ENCODE peak calls at places on chromosomes 5 and 9, in nine cellular contexts. G, U, M, L, O, E, Z, I and D are unnamed samples. For H3K9me3, the result is how much of the 10 kb centered on the place peaks cover.

GRCh38 chr5:61182449-61182848 is 20.2 kb upstream of the SMIM15 start:
- DNase-seq in Z (no peak), I (no peak), M (peak), E (no peak), U (no peak), L (no peak), O (no peak), G (no peak), D (no peak)

GRCh38 chr9:88197016-88197415 is 58.7 kb upstream of the SPATA31C2 start:
- DNase-seq in I (no peak), U (no peak), O (no peak), G (no peak), M (no peak), E (peak), L (no peak), Z (no peak), D (no peak)

GRCh38 chr5:157196045-157196444 is 15.4 kb downstream of the ITK start:
- DNase-seq in Z (no peak), L (no peak), U (no peak), E (no peak), G (no peak), O (no peak), I (no peak), M (peak), D (no peak)

GRCh38 chr5:142979636-142980035 is 209.5 kb downstream of the ARHGAP26 start:
- DNase-seq in O (peak), E (no peak), I (no peak), U (no peak), G (no peak), L (no peak), M (no peak), Z (no peak), D (no peak)

GRCh38 chr5:168151041-168151440 is 140.4 kb upstream of the WWC1 start:
- DNase-seq in L (no peak), O (no peak), Z (no peak), I (no peak), U (no peak), E (no peak), M (no peak), G (no peak), D (no peak)

GRCh38 chr9:107693620-107694326 is 204.2 kb upstream of the KLF4 start:
- DNase-seq in U (no peak), L (no peak), Z (no peak), G (no peak), I (no peak), O (no peak), M (no peak), E (no peak), D (no peak)

GRCh38 chr9:134698587-134699342 is 57.2 kb downstream of the COL5A1 start:
- DNase-seq in I (peak), O (peak), L (peak), G (no peak), Z (peak), E (peak), M (peak), U (peak), D (no peak)

GRCh38 chr5:126446498-126447224 is 23.5 kb downstream of the GRAMD2B start:
- DNase-seq in O (no peak), L (no peak), G (no peak), E (peak), I (no peak), Z (no peak), U (no peak), M (no peak), D (no peak)

GRCh38 chr9:13939129-13939528 is 374.8 kb downstream of the NFIB start:
- DNase-seq in E (peak), O (no peak), G (no peak), U (no peak), L (no peak), M (no peak), I (no peak), Z (no peak), D (no peak)

GRCh38 chr9:12819436-12820185 is 44.8 kb downstream of the LURAP1L start:
- DNase-seq in Z (peak), O (no peak), E (no peak), L (no peak), U (no peak), M (no peak), G (no peak), I (no peak), D (no peak)

GRCh38 chr9:114166606-114167572 is 11.6 kb downstream of the COL27A1 start:
- DNase-seq in M (no peak), G (no peak), U (no peak), O (peak), I (no peak), E (no peak), L (no peak), Z (no peak), D (no peak)

GRCh38 chr9:78130004-78130403 is 98.4 kb upstream of the GNAQ start:
- DNase-seq in M (no peak), O (no peak), U (peak), E (no peak), G (no peak), L (no peak), I (peak), Z (no peak), D (no peak)

GRCh38 chr5:127305486-127305885 is 14.9 kb downstream of the MEGF10 start:
- DNase-seq in I (no peak), E (no peak), M (no peak), Z (no peak), L (no peak), U (no peak), O (no peak), G (no peak), D (no peak)

GRCh38 chr5:65876970-65877369 is 49.4 kb upstream of the ERBIN start:
- DNase-seq in Z (no peak), M (no peak), O (no peak), G (no peak), U (no peak), I (no peak), L (no peak), E (no peak), D (no peak)

GRCh38 chr5:174533771-174534221 is 190.6 kb upstream of the MSX2 start:
- DNase-seq in U (no peak), L (peak), Z (no peak), O (no peak), M (no peak), E (peak), I (peak), G (no peak), D (no peak)

DNA sequence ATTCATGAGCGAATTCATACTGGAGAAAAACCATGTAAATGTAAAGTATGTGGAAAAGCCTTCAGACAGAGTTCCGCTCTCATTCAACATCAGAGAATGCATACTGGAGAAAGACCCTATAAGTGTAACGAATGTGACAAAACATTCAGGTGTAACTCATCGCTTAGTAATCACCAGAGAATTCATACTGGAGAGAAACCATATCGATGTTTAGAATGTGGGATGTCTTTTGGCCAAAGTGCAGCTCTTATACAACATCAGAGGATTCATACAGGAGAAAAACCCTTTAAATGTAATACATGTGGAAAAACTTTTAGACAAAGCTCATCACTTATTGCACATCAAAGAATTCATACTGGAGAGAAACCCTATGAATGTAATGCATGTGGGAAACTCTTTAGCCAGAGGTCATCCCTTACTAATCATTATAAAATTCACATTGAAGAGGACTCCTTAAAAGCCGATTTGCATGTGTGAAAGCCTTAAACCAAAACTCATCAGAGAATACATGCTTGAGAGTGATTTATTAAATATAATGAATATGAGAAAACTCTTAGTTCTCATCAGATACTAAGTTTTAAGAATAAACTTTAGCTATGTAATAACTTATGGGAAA is 11.8 kb upstream of the ZFP2 start:
- DNase-seq in O (no peak), G (no peak), Z (no peak), M (no peak), U (no peak), I (no peak), E (no peak), L (no peak), D (no peak)
- H3K9me3 ChIP-seq in O (half or more), G (under half), Z (under half), M (half or more), U (half or more), I (half or more), E (half or more), L (half or more), D (under half)

GRCh38 chr5:3962113-3962512 is 366.5 kb downstream of the IRX1 start:
- DNase-seq in E (no peak), U (no peak), I (no peak), L (no peak), G (no peak), O (no peak), M (no peak), Z (no peak), D (no peak)

GRCh38 chr5:3958389-3958788 is 362.8 kb downstream of the IRX1 start:
- DNase-seq in I (no peak), E (no peak), L (no peak), O (no peak), Z (no peak), U (no peak), M (no peak), G (no peak), D (no peak)

DNA sequence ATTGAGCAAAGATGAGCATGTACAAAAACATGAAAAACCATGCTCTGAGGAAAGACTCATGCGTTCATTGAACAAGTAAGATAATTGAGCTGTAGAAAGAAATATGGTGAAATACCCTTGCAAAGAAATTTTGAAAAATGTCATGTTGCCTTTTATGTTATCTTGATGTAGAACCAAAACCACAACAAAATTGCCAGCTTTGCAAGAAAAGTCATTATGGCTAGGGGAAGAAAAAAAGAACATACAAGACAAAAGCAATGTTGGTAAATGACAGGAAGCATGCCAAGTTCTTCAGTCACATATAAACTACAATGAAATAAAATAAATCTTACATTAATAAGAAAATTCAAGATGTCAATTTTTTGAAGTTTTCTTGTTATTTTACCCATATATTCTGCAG is 368.0 kb downstream of the IRX1 start:
- DNase-seq in E (no peak), I (no peak), M (no peak), G (no peak), U (no peak), L (no peak), Z (no peak), O (no peak), D (no peak)
- H3K9me3 ChIP-seq in E (under half), I (under half), M (under half), G (under half), U (under half), L (under half), Z (under half), O (under half), D (under half)

GRCh38 chr5:179131321-179131835 is 71.2 kb downstream of the ZNF354C start:
- DNase-seq in O (no peak), U (peak), M (no peak), G (no peak), L (no peak), Z (no peak), E (no peak), I (no peak), D (no peak)
- H3K9me3 ChIP-seq in O (under half), U (under half), M (under half), G (under half), L (under half), Z (under half), E (under half), I (under half), D (under half)

GRCh38 chr9:40907657-40908624 is 220.5 kb downstream of the FOXD4L6 start:
- DNase-seq in L (no peak), Z (no peak), E (no peak), M (no peak), G (no peak), O (no peak), U (no peak), I (no peak), D (no peak)
- H3K9me3 ChIP-seq in L (under half), Z (under half), E (under half), M (half or more), G (under half), O (half or more), U (half or more), I (half or more), D (under half)

DNA sequence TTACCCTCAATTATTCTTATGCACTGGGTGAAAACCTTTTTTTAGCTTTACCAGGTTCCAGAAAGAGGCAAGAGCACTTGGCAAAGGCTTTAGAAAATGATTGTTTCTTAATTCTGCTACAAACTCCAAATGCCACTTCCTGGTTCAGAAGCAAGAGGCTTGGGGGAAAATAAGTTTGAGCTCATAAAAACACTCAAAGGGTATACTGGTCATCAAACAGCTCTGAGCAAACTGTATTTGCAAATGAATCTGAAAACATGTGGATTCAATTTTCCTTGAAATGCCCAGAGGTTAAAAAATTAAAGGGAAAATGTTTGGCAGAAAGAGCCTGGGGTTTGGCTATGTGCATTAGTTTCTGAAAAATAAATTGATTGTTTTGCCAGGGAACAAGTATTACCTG is 615.5 kb downstream of the EBF1 start:
- DNase-seq in E (peak), L (no peak), U (no peak), O (no peak), M (no peak), Z (no peak), G (no peak), I (no peak), D (no peak)
- H3K9me3 ChIP-seq in E (under half), L (under half), U (under half), O (under half), M (under half), Z (under half), G (under half), I (under half), D (under half)

GRCh38 chr9:120808931-120809330 is 15.7 kb upstream of the FBXW2 start:
- DNase-seq in G (no peak), Z (no peak), U (no peak), I (no peak), L (no peak), O (no peak), E (no peak), M (no peak), D (no peak)

DNA sequence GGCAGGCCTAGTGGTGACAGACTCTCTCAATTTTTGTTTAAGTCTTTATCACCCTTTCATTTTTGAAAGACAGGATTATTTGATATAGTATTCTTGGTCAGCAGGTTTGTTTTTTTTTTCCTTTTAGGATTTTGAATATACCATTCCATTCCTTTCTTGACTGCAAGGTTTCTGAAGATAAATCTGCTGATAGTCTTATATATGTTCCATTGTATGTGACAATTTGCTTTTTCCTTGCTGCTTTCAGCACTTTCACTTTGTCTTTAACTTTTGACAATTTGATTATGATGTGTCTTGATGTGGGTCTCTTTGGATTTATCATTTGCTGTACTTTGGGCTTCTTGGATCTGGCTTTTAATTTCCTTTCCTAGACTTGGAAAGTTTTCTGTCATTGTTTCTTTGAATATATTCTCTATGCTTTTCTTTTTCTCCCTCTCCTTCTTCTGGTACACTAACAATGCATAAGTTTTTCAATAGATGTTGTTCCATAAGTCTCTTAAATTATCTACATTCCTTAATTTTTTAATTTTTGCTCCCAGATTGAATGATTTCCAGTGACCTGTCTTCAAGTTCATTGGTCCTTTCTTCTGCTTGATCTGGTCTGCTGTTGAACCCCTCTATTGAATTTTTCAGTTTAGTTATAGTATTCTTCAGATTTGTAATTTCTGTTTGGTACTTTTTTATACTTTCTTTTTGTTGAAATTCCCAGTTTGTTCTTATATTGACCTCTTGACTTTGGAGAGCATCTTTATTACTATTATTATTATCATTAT is 14.6 kb upstream of the FBXW2 start:
- DNase-seq in Z (no peak), E (no peak), I (no peak), U (no peak), L (no peak), O (no peak), G (no peak), M (no peak), D (no peak)
- H3K9me3 ChIP-seq in Z (under half), E (under half), I (under half), U (under half), L (under half), O (under half), G (under half), M (under half), D (under half)

DNA sequence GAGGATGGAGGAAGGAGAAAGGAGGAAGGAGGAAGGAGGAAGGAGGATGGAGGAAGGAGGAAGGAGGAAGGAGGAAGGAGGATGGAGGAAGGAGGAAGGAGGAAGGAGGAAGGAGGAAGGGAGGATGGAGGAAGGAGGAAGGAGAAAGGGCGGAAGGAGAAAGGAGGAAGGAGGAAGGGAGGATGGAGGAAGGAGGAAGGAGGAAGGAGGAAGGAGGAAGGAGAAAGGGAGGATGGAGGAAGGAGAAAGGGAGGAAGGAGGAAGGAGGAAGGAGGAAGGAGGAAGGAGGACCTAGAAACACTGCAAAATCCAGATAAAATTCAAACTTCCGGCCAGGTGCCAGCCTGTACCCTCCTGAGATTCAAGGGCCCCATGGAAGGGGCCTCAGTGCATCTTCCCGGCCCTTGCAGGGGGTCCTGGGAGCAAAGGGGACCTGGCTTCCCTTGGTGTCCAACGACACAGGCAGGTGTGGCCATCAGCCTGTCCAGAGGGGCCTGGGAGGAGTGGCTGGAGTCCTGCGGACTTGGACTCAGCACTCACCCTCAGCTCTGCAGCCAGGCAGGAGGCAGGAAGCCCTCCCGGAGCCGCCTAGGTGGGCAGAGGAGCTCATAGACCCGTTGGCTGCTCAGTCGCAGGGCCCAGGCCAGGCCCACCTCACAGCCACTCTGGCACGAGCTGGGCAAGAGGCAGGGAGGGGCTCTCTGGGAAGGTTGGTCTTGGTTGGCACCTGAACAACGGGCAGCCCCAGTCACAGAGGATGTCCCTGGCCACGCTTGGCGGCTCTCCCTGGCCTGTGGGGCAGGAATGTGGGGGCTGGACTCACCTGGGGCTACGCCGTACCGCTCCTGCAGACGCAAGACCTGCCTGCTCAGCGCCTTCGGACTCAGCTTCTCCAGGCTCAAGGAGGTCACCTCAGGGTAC is 53.6 kb upstream of the NRARP start:
- DNase-seq in G (no peak), I (no peak), E (no peak), Z (no peak), O (no peak), L (no peak), U (no peak), M (no peak), D (no peak)
- H3K9me3 ChIP-seq in G (under half), I (under half), E (under half), Z (under half), O (under half), L (under half), U (under half), M (under half), D (under half)